ENCODE peak calls at places on chromosome 14, in seven cellular contexts. N is GM10248, M is AG04450, K is H9, B is neural crest cell, H is activated B cell treated with CpG ODN at 0.5 μM for 24 hours, G is neural progenitor cell. J is an unnamed sample.

GRCh38 chr14:64639340-64639821 is 64.8 kb upstream of the PLEKHG3 start:
- DNase-seq in N (no peak), M (no peak), K (no peak), B (no peak), H (no peak), G (peak; percentile 26), J (no peak)

GRCh38 chr14:67263499-67264149 is 22.4 kb downstream of the PALS1 start:
- DNase-seq in N (no peak), M (peak; percentile 55), K (no peak), B (no peak), H (no peak), G (no peak), J (no peak)

GRCh38 chr14:31405599-31406251 is 14.6 kb downstream of the HEATR5A start:
- DNase-seq in N (no peak), M (no peak), K (no peak), B (no peak), H (no peak), G (no peak), J (no peak)

GRCh38 chr14:69129264-69129880 is 23.5 kb downstream of the DCAF5 start:
- DNase-seq in N (peak; percentile 71), M (peak; percentile 71), K (peak; percentile 76), B (peak; percentile 67), H (peak; percentile 24), G (peak; percentile 91), J (peak; percentile 69)

GRCh38 chr14:51283402-51283825 is 43.4 kb downstream of the TMX1 start:
- DNase-seq in N (peak; percentile 41), M (peak; percentile 83), K (no peak), B (no peak), H (no peak), G (peak; percentile 88), J (no peak)

GRCh38 chr14:75418779-75419768 is 8.7 kb upstream of the JDP2 start:
- DNase-seq in N (peak; percentile 82), M (no peak), K (peak; percentile 92), B (no peak), H (peak; percentile 28), G (peak; percentile 78), J (no peak)

GRCh38 chr14:31263485-31264133 is 56.0 kb upstream of the HECTD1 start:
- DNase-seq in N (no peak), M (peak; percentile 99), K (no peak), B (no peak), H (no peak), G (no peak), J (no peak)

GRCh38 chr14:32012062-32012461 is 65.0 kb upstream of the ARHGAP5 start:
- DNase-seq in N (no peak), M (no peak), K (no peak), B (no peak), H (no peak), G (no peak), J (no peak)

GRCh38 chr14:70641548-70642312 is at the start of gene TTC9:
- DNase-seq in N (peak; percentile 53), M (no peak), K (peak; percentile 47), B (peak; percentile 26), H (peak; percentile 52), G (peak; percentile 78), J (no peak)

GRCh38 chr14:97185186-97185585 is 388.0 kb downstream of the VRK1 start:
- DNase-seq in N (no peak), M (no peak), K (no peak), B (no peak), H (no peak), G (peak; percentile 48), J (no peak)

GRCh38 chr14:70884595-70885342 is 22.5 kb upstream of the PCNX1 start:
- DNase-seq in N (no peak), M (no peak), K (no peak), B (no peak), H (no peak), G (no peak), J (no peak)

GRCh38 chr14:26707234-26707633 is 109.4 kb upstream of the NOVA1 start:
- DNase-seq in N (no peak), M (no peak), K (no peak), B (no peak), H (no peak), G (no peak), J (no peak)

GRCh38 chr14:69079188-69079742 is 73.7 kb downstream of the DCAF5 start:
- DNase-seq in N (no peak), M (peak; percentile 72), K (no peak), B (no peak), H (no peak), G (no peak), J (no peak)

GRCh38 chr14:95389471-95390011 is 69.8 kb upstream of the CLMN start:
- DNase-seq in N (no peak), M (no peak), K (no peak), B (no peak), H (no peak), G (no peak), J (no peak)

GRCh38 chr14:86022031-86022629 is 492.2 kb downstream of the FLRT2 start:
- DNase-seq in N (no peak), M (peak; percentile 8), K (no peak), B (no peak), H (no peak), G (no peak), J (no peak)

GRCh38 chr14:58313699-58314098 is 15.3 kb downstream of the ARID4A start:
- DNase-seq in N (no peak), M (no peak), K (no peak), B (no peak), H (no peak), G (no peak), J (no peak)

GRCh38 chr14:58133739-58134138 is 18.3 kb downstream of the ARMH4 start:
- DNase-seq in N (no peak), M (peak; percentile 47), K (no peak), B (no peak), H (no peak), G (no peak), J (no peak)

GRCh38 chr14:36474593-36474992 is 45.4 kb downstream of the NKX2-1 start:
- DNase-seq in N (no peak), M (no peak), K (no peak), B (no peak), H (no peak), G (no peak), J (no peak)

GRCh38 chr14:67602995-67603545 is 3.0 kb upstream of the PIGH start:
- DNase-seq in N (no peak), M (no peak), K (no peak), B (no peak), H (no peak), G (no peak), J (no peak)

GRCh38 chr14:23119362-23120327 is 590 bp upstream of the CEBPE start:
- DNase-seq in N (peak; percentile 53), M (no peak), K (no peak), B (no peak), H (peak; percentile 30), G (peak; percentile 38), J (peak; percentile 43)

GRCh38 chr14:77043984-77044485 is 15.5 kb upstream of the IRF2BPL start:
- DNase-seq in N (no peak), M (no peak), K (no peak), B (no peak), H (no peak), G (no peak), J (no peak)
- TF ChIP-seq CTCF in N (no peak), M (no peak), K (no peak), B (no peak), H (no peak), G (no peak), J (no peak)

GRCh38 chr14:100065161-100065871 is at the start of gene EVL:
- DNase-seq in N (peak; percentile 68), M (no peak), K (no peak), B (no peak), H (peak; percentile 65), G (no peak), J (peak; percentile 80)
- TF ChIP-seq CTCF in N (no peak), M (no peak), K (no peak), B (no peak), H (no peak), G (no peak), J (no peak)

GRCh38 chr14:28773917-28774691 is 7.5 kb downstream of the FOXG1 start:
- DNase-seq in N (no peak), M (no peak), K (peak; percentile 90), B (no peak), H (no peak), G (peak; percentile 92), J (no peak)

GRCh38 chr14:28776482-28777266 is 10.1 kb downstream of the FOXG1 start:
- DNase-seq in N (no peak), M (no peak), K (no peak), B (no peak), H (no peak), G (no peak), J (no peak)

GRCh38 chr14:28773176-28773575 is 6.6 kb downstream of the FOXG1 start:
- DNase-seq in N (no peak), M (no peak), K (no peak), B (no peak), H (no peak), G (peak; percentile 26), J (no peak)

GRCh38 chr14:28772613-28773012 is 6.0 kb downstream of the FOXG1 start:
- DNase-seq in N (no peak), M (no peak), K (no peak), B (no peak), H (no peak), G (peak; percentile 16), J (no peak)

DNA sequence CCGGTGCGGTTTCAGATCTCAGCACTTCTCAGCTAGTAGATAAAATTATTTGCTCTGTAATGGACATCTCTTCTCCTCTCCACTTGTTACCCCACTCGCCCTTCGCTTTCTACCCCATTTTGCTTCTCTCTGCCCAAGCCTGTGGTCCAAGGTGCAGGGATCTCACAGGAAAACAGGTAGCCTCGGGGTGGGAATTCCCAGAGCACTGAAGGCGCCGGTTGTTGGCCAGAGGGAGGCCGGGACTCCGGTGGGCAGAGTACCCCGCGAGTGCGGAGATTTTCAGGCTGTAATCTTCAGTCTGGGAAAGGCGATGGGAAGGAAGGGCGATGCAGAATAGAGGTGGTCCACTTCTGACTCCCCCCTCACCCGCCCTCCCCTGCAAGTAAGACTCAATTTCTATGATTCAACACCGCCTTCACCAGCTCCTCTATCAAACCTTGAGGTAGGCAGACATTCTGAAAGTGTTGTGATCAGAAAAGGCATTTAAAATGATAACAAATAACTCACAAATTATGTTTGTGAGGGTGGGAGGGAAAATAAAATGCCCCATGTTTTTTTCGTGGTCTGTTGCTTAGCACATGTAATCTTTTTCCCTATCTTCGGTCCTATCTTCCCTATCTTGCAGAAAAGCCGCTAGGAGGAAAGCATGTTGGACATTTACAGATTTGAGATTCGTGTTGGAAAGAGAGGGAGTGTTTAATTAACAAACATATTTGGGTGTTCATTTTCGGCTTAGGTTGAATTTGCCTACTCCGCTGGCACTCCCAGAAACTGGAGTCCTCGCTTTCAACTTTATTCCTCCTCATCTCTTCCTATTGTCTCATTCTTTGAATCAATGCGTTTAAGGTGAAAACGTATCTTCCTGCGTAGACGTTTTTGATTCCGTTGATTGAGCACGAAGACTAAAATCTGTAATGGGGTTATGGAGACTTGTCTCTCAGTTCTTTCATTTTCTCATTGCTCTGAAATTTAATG is 8.5 kb downstream of the FOXG1 start:
- DNase-seq in N (no peak), M (no peak), K (peak; percentile 46), B (no peak), H (no peak), G (peak; percentile 27), J (no peak)
- TF ChIP-seq CTCF in N (no peak), M (no peak), K (no peak), B (no peak), H (no peak), G (no peak), J (no peak)

DNA sequence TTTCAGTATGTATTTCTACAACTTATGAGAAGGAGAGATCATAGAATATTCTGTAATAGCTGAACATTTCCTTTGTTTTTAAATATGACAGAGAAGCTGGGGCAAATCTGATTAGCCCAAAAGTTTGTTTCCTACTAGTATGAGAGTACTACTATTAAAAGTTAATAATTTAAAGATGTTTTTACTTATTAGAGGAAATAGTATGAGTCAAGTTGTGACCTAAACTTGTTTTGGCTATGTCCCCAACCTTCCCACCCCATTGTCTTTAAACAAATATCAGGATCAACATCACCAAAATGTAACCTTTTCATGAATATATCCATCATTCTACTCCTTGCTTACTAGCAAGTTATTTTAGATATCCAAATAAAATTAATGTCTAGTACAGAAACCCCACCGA is 10.5 kb downstream of the GNPNAT1 start:
- DNase-seq in N (no peak), M (no peak), K (no peak), B (no peak), H (no peak), G (no peak), J (no peak)
- TF ChIP-seq CTCF in N (no peak), M (no peak), K (no peak), B (no peak), H (no peak), G (no peak), J (no peak)